ENCODE peak calls at places on chromosomes 1 and 21, in four cellular contexts. L, O, W and V are unnamed samples. For H3K36me3, the result is how much of the 10 kb centered on the place peaks cover.

GRCh38 chr1:63454269-63454668 is 68.8 kb downstream of the ITGB3BP start:
- DNase-seq in L (no peak), O (no peak), W (no peak), V (no peak)

GRCh38 chr1:232950919-232951579 is 638 bp downstream of the NTPCR start:
- DNase-seq in L (no peak), O (no peak), W (no peak), V (no peak)

GRCh38 chr1:112105557-112105956 is 116.1 kb upstream of the KCND3 start:
- DNase-seq in L (no peak), O (no peak), W (no peak), V (no peak)

GRCh38 chr1:164058192-164058591 is 500.8 kb upstream of the PBX1 start:
- DNase-seq in L (no peak), O (no peak), W (no peak), V (peak)

GRCh38 chr1:23376890-23377811 is 7.5 kb upstream of the ZNF436 start:
- DNase-seq in L (no peak), O (peak), W (peak), V (peak)

GRCh38 chr1:64246294-64246917 is 43.0 kb downstream of the UBE2U start:
- DNase-seq in L (no peak), O (no peak), W (no peak), V (no peak)

GRCh38 chr1:229127301-229127700 is 143.6 kb upstream of the RAB4A start:
- DNase-seq in L (no peak), O (no peak), W (no peak), V (no peak)

GRCh38 chr21:37871121-37871862 is 45.0 kb downstream of the KCNJ6 start:
- DNase-seq in L (no peak), O (no peak), W (no peak), V (no peak)

GRCh38 chr1:193971595-193971994 is 785.2 kb upstream of the B3GALT2 start:
- DNase-seq in L (no peak), O (no peak), W (no peak), V (peak)

GRCh38 chr1:3073520-3074296 is 4.7 kb downstream of the PRDM16 start:
- DNase-seq in L (no peak), O (no peak), W (no peak), V (no peak)
- H3K4me3 ChIP-seq in L (peak), O (peak), W (peak), V (no peak)

GRCh38 chr1:226736908-226737818 is 1.9 kb downstream of the ITPKB start:
- DNase-seq in L (peak), O (peak), W (peak), V (no peak)
- TF ChIP-seq CTCF in L (peak), O (no peak), W (no peak), V (no peak)

GRCh38 chr1:35179864-35180263 is 13.1 kb downstream of the SFPQ start:
- DNase-seq in L (no peak), O (no peak), W (no peak), V (no peak)

GRCh38 chr1:35180776-35181374 is 12.1 kb downstream of the SFPQ start:
- DNase-seq in L (no peak), O (no peak), W (no peak), V (no peak)

GRCh38 chr1:35178874-35179380 is 14.0 kb downstream of the SFPQ start:
- DNase-seq in L (no peak), O (no peak), W (no peak), V (no peak)

GRCh38 chr1:35184495-35185199 is 8.3 kb downstream of the SFPQ start:
- DNase-seq in L (no peak), O (no peak), W (no peak), V (no peak)

DNA sequence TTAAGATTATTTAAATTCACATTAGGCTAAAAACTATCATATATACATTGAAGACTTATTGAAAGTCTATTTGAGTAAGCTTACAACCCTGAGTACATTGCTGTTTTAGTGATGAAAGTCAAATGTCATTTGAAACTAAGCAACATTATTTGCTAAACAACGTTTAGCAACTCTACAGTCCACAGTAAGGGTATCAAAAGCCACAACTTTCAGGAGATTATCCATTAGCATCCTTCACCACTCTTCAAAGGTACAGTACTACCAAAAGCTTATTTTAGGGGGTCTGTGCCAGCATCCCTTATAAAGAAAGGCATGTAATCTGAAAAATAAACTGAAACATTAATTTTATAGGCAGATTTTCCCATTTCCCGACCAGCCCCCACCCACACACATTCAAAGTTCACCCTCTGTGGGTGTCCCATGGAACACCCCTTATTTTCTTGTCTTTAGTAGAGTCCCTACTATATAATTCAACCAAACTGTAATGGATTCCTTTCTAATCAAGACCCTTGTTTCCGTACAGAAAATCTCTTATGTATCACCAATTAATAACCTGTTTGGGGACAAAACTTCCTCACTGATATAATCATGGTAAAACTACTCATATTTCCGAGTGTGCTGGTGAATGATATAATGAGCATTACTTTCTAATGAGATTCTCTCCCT is 11.0 kb downstream of the SFPQ start:
- DNase-seq in L (no peak), O (no peak), W (no peak), V (no peak)
- H3K36me3 ChIP-seq in L (half or more), O (under half), W (half or more), V (under half)

DNA sequence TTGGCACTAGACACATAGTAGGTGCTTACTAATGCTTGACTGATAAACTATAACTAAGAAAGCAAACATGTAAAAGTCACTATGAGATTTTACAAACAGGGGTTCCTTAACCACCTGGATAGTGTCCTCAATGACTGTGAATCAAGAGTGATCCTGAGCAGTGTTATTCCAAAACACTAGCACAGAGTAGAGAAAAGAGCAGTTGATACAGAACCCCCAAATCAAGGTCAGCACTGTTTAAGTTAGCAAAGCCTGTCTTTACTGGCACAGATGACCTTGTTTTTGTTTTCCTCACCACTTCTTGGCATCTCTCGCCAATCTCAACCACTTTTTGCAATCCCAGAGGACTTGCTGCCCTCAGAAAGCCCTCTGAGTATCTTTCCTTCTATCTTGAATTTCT is 50.7 kb downstream of the BCL9 start:
- DNase-seq in L (no peak), O (no peak), W (no peak), V (no peak)
- H3K4me3 ChIP-seq in L (no peak), O (no peak), W (no peak), V (no peak)

GRCh38 chr1:246415028-246415427 is 92.1 kb downstream of the SMYD3 start:
- DNase-seq in L (no peak), O (no peak), W (no peak), V (no peak)
- TF ChIP-seq CTCF in L (no peak), O (no peak), W (no peak), V (no peak)

GRCh38 chr1:160838876-160839275 is 23.8 kb downstream of the CD244 start:
- DNase-seq in L (no peak), O (no peak), W (no peak), V (no peak)

GRCh38 chr1:160836981-160837557 is 25.6 kb downstream of the CD244 start:
- DNase-seq in L (no peak), O (no peak), W (no peak), V (no peak)

GRCh38 chr1:160837558-160838205 is 25.0 kb downstream of the CD244 start:
- DNase-seq in L (peak), O (peak), W (no peak), V (no peak)

GRCh38 chr1:160844447-160845232 is 18.0 kb downstream of the CD244 start:
- DNase-seq in L (no peak), O (no peak), W (no peak), V (no peak)

DNA sequence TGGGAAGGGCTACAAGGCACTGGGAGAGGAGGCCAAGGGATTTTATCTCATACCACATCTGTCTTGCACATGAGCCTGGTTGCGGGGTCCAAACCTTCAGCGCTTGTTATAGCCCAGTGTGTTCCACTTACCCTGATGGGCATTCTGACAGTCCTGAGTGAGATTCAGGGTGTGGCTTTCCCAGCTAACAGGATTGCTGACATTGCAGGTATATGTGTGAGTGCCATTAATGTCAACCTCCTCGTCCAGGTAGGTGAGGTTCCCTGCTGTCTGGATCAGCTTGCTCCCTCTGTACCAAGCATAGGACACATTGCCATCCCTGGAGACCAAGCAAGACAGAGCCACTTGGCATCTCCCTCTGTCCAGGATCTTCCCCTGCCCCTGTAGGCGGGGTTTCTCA is 21.6 kb downstream of the CD244 start:
- DNase-seq in L (no peak), O (no peak), W (no peak), V (no peak)
- H3K36me3 ChIP-seq in L (under half), O (under half), W (under half), V (under half)

DNA sequence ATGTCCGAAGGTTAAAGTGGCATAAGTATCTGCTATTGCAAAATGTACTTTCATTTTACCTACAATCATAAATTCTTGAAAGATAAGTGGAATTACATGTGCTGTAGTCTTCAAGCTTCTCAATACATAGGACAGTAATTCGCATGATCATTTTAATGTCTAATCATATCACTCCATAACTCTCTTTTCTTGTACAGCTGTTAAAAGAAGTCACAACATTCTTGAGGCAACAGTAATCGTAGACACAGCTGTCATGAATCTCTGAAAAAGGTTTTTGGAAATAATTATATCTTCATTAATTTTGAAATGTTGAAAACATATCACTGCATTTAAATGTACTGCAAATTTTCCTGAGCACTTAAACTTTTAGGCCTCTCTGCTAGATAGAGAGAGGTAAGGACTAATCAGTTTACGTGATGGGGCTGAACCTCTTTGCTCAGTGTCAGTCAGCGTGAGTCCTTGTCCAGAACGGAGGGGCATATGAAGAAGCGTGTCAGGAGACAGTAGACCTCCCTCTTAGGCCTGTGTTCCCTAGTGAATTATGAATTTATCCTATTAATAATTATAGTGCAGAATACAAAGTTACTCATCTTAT is 133.4 kb downstream of the NEK7 start:
- DNase-seq in L (no peak), O (no peak), W (no peak), V (no peak)
- H3K4me3 ChIP-seq in L (no peak), O (no peak), W (no peak), V (no peak)

DNA sequence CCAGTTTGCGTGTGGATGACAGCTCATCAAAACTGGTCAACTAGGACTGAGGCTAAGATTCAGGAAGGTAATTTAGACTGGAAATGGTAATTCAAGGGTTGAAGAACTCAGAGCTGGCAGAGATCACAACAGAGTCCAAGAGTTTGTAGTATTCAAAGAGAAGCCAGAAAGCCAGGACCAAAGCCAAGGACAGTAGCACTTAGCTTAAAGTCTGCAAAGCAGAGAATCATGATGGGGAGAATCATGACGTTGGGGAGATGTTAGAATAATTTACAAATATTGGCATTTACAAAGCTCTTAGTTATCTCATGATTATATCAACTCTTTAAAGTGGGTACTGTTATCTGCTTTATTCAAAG is 32.6 kb downstream of the RNF11 start:
- DNase-seq in L (no peak), O (no peak), W (no peak), V (no peak)
- TF ChIP-seq CTCF in L (no peak), O (no peak), W (no peak), V (no peak)

GRCh38 chr1:35401072-35401471 is 132.6 kb downstream of the ZMYM4 start:
- DNase-seq in L (no peak), O (no peak), W (no peak), V (no peak)
- H3K36me3 ChIP-seq in L (half or more), O (under half), W (half or more), V (under half)